ENCODE peak calls at places on chromosomes 1 and 21, in six cellular contexts. D is brain microvascular endothelial cell, X is GM12878, Q is neural crest cell, R is progenitor cell of endocrine pancreas, L is mucosa of descending colon. A is an unnamed sample.

GRCh38 chr21:45488839-45489479 is 53.3 kb downstream of the SLC19A1 start:
- DNase-seq in D (no peak), X (no peak), Q (no peak), L (no peak), R (no peak), A (no peak)

GRCh38 chr1:172851077-172851476 is 192.2 kb downstream of the FASLG start:
- DNase-seq in R (no peak), X (no peak), L (no peak), Q (no peak), D (no peak), A (no peak)

GRCh38 chr1:117570988-117571409 is 34.8 kb upstream of the TENT5C start:
- DNase-seq in X (no peak), R (no peak), L (peak), Q (no peak), D (no peak), A (no peak)

GRCh38 chr1:173202430-173203145 is 4.5 kb downstream of the TNFSF4 start:
- DNase-seq in D (peak), X (no peak), Q (peak), L (no peak), R (no peak), A (peak)

GRCh38 chr1:159994896-159995295 is 36.9 kb downstream of the PIGM start:
- DNase-seq in Q (no peak), R (no peak), D (no peak), X (no peak), L (no peak), A (no peak)

GRCh38 chr1:24850353-24850905 is 79.6 kb downstream of the RUNX3 start:
- DNase-seq in D (peak), R (no peak), X (no peak), L (no peak), Q (no peak), A (no peak)

GRCh38 chr21:45974073-45975016 is 7.2 kb upstream of the COL6A1 start:
- DNase-seq in L (peak), D (peak), Q (no peak), R (no peak), X (no peak), A (peak)

GRCh38 chr1:208065862-208066261 is 154.9 kb upstream of the CD34 start:
- DNase-seq in R (no peak), X (peak), D (no peak), L (no peak), Q (no peak), A (no peak)

GRCh38 chr21:45859041-45859761 is 122.4 kb upstream of the COL6A1 start:
- DNase-seq in D (no peak), R (no peak), X (no peak), L (no peak), Q (no peak), A (no peak)

GRCh38 chr21:33394260-33394659 is 9.0 kb upstream of the IFNGR2 start:
- DNase-seq in Q (no peak), D (no peak), X (no peak), R (no peak), L (no peak), A (no peak)

GRCh38 chr1:218674280-218674773 is 329.2 kb downstream of the TGFB2 start:
- DNase-seq in D (peak), X (no peak), L (no peak), R (peak), Q (peak), A (peak)

GRCh38 chr1:58133562-58133961 is 413.0 kb downstream of the OMA1 start:
- DNase-seq in R (no peak), X (no peak), D (no peak), Q (no peak), L (no peak), A (no peak)

GRCh38 chr1:41046347-41046775 is 24.8 kb upstream of the SLFNL1 start:
- DNase-seq in Q (no peak), L (no peak), D (no peak), X (no peak), R (no peak), A (no peak)

GRCh38 chr21:44853601-44854390 is 19.7 kb downstream of the PTTG1IP start:
- DNase-seq in R (no peak), D (no peak), X (no peak), Q (no peak), L (no peak), A (no peak)

GRCh38 chr1:55310517-55310927 is 95.4 kb upstream of the USP24 start:
- DNase-seq in Q (no peak), X (no peak), L (no peak), R (no peak), D (peak), A (no peak)

GRCh38 chr1:85313888-85314696 is 37.7 kb upstream of the BCL10 start:
- DNase-seq in Q (no peak), R (no peak), D (peak), L (no peak), X (no peak), A (no peak)

GRCh38 chr21:43775795-43776430 is at the start of gene CSTB:
- DNase-seq in L (peak), D (no peak), X (no peak), R (peak), Q (peak), A (peak)

GRCh38 chr1:150006881-150007401 is 3.6 kb downstream of the OTUD7B start:
- DNase-seq in Q (no peak), R (no peak), X (no peak), L (no peak), D (peak), A (no peak)

GRCh38 chr1:168157638-168158037 is 20.9 kb upstream of the GPR161 start:
- DNase-seq in Q (no peak), D (no peak), R (no peak), L (no peak), X (no peak), A (no peak)

GRCh38 chr1:56397811-56398231 is 181.5 kb downstream of the PLPP3 start:
- DNase-seq in D (no peak), X (no peak), L (no peak), Q (no peak), R (no peak), A (no peak)

GRCh38 chr1:55049914-55050278 is 10.5 kb downstream of the PCSK9 start:
- DNase-seq in Q (no peak), D (peak), X (no peak), R (no peak), L (no peak), A (no peak)

GRCh38 chr21:43345746-43346409 is 81.1 kb downstream of the SIK1 start:
- DNase-seq in D (peak), Q (no peak), X (no peak), R (no peak), L (no peak), A (no peak)

GRCh38 chr21:42258150-42258884 is 39.4 kb downstream of the ABCG1 start:
- DNase-seq in X (no peak), Q (peak), R (peak), L (peak), D (peak), A (peak)

GRCh38 chr1:234600418-234601216 is 9.4 kb downstream of the IRF2BP2 start:
- DNase-seq in X (no peak), Q (no peak), L (peak), D (no peak), R (no peak), A (no peak)

DNA sequence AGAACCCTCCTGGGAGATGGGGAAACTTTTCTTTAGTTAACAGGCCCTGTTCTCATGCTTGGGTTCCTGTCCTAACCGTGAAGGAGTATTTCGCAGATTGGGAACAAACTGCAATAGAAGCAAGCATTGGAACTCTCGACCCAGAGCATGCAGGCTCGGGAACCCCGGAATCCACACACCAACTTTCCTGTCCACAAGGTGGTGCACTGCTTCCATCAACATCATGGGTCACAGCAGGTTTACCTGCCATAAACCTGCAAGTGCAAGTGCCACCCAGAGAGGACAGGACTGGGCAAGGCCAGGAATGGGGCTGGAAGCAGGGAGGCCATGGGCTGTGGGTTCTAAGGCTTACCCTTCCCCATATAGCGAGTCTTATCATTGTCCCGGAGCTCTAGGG is 6.9 kb downstream of the ENO1 start:
- DNase-seq in Q (no peak), L (no peak), R (no peak), X (no peak), D (no peak), A (no peak)
- TF ChIP-seq CTCF in Q (peak), L (peak), R (peak), X (peak), D (peak), A (peak)

GRCh38 chr1:79043506-79043905 is 37.0 kb upstream of the ADGRL4 start:
- DNase-seq in Q (no peak), R (no peak), L (no peak), D (no peak), X (no peak), A (no peak)

GRCh38 chr1:79042117-79042516 is 35.6 kb upstream of the ADGRL4 start:
- DNase-seq in X (peak), D (no peak), Q (no peak), L (no peak), R (no peak), A (no peak)

GRCh38 chr1:79042539-79042938 is 36.0 kb upstream of the ADGRL4 start:
- DNase-seq in L (no peak), R (no peak), X (no peak), Q (no peak), D (no peak), A (no peak)

GRCh38 chr1:79041666-79042065 is 35.1 kb upstream of the ADGRL4 start:
- DNase-seq in D (no peak), Q (no peak), X (no peak), L (no peak), R (no peak), A (no peak)

GRCh38 chr1:79044974-79045650 is 38.6 kb upstream of the ADGRL4 start:
- DNase-seq in L (no peak), X (no peak), Q (no peak), D (no peak), R (no peak), A (peak)
- TF ChIP-seq CTCF in L (no peak), X (peak), Q (no peak), D (peak), R (no peak), A (no peak)

GRCh38 chr1:17273096-17273495 is 24.2 kb downstream of the PADI3 start:
- DNase-seq in X (no peak), Q (no peak), L (no peak), R (no peak), D (no peak), A (no peak)

GRCh38 chr1:17272641-17273040 is 23.7 kb downstream of the PADI3 start:
- DNase-seq in L (no peak), R (no peak), X (no peak), Q (no peak), D (no peak), A (no peak)

GRCh38 chr1:17276568-17276967 is 27.7 kb downstream of the PADI3 start:
- DNase-seq in X (no peak), L (no peak), Q (no peak), R (no peak), D (no peak), A (no peak)

GRCh38 chr1:17272066-17272465 is 23.2 kb downstream of the PADI3 start:
- DNase-seq in Q (no peak), D (no peak), L (no peak), X (no peak), R (no peak), A (no peak)

DNA sequence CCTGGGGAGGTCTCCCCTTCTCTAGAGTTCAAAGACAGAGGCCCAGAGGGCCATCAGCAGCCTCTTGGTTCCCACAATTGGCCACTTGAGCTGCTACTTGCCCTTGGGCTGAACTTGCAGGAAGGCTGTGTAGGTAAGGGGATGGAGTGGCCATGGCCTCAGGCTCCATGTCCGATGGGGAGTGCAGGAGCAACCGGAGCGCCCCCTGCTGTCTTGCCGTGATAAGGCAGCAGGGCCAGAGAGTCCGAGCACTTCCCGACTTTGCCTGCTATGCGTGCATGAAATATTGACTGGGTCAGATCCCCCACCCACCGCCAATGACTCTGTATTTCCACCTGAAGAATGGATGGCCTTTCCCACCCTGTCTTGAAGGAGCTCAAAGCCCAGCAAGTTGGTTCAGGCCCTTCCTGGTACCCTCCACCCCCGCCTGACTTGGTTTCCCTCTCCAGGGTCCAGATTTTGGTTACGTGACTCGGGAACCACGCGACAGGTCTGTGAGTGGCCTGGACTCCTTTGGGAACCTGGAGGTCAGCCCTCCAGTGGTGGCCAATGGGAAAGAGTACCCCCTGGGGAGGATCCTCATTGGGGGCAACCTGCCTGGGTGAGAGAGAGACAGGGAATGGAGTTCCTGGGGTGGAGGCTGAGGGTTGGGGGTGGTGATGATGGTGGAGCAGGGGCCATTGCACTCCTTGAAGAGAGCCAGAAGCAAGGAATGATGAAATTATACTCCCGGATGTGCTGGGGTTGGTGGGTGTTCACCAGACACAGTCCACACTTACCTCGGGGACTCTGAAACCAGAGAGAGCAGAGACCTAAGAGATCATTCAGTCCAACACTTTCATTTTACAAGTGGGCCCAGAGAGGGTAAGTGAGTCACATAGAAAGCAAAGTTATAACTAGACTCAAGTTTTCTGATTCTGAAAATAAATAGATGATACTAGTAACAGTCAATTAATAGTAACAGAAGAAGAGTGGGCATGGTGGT is 25.6 kb downstream of the PADI3 start:
- DNase-seq in Q (peak), R (peak), D (peak), X (peak), L (peak), A (peak)
- TF ChIP-seq CTCF in Q (peak), R (peak), D (peak), X (peak), L (peak), A (peak)

DNA sequence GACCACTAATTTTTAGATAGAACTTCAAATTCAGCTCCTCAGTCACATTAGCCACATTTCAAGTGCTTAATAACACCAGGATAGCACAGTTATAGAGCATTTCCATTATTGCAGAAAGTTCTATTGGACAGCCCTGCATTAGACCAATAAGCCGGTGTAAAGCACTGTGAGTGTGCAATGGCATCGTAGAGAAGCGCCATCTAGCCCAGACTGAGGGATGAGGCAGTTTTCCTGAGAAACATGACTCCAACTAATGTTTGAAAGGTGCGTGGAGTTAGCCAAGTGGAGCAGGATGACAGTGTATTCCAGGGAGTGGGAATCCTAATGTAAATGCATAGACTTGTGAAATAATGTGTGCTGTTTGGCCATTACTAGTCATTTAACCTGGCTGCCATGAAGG is 7.7 kb downstream of the RPE65 start:
- DNase-seq in X (no peak), Q (no peak), R (no peak), L (no peak), D (no peak), A (no peak)
- TF ChIP-seq CTCF in X (no peak), Q (no peak), R (no peak), L (no peak), D (no peak), A (no peak)

GRCh38 chr1:153346067-153346723 is 2.4 kb downstream of the PGLYRP4 start:
- DNase-seq in Q (no peak), D (no peak), R (no peak), X (no peak), L (no peak), A (no peak)

GRCh38 chr1:153349363-153350340 is 1.0 kb upstream of the PGLYRP4 start:
- DNase-seq in Q (no peak), R (no peak), X (no peak), L (no peak), D (no peak), A (no peak)

GRCh38 chr1:153347856-153348255 is 785 bp downstream of the PGLYRP4 start:
- DNase-seq in X (no peak), R (no peak), D (no peak), L (no peak), Q (no peak), A (no peak)

GRCh38 chr1:153345187-153346066 is 3.2 kb downstream of the PGLYRP4 start:
- DNase-seq in X (peak), D (no peak), Q (no peak), L (no peak), R (peak), A (no peak)

DNA sequence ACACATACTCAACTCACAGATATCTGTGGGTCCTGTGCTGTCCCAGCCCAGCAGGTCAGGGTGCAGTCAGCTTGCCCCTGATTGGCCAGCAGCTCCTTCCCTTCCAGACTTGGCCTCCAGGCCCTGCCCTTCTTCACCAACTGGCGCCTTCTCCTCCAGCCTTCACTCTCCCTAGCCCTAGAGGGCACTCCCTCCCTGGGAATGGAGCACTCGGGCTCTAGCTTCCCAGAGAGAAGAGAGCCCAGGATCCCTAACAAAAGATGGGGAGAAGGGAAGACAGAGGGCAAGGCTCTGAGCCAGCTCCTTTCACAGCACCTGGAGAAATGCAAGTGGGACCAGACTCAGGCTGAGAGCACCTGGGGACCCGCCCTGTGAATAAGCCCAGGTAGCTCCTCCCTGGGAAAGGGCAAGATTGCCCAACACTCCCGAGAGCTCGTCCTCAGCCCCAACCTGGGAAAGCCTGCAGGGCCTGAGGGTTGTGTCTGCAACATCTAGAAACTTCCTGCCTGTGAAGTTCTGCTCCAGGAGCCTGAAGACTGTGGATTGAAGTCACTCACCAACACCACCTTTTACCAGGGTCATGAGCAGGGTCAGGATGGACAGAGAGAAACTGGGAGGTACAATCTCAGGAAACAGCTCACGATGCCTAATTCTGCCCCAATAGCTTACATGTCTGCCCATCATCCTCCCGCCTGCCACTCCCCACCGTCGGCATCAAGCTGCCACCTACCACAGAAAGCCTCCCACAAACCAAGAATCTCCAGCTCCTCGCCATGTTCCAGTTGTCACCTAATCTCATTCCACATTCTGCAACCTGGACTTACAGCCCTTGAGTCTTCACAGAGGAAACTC is at the start of gene PGLYRP4:
- DNase-seq in D (no peak), L (no peak), Q (no peak), R (no peak), X (no peak), A (no peak)
- TF ChIP-seq CTCF in D (no peak), L (no peak), Q (no peak), R (no peak), X (no peak), A (no peak)

DNA sequence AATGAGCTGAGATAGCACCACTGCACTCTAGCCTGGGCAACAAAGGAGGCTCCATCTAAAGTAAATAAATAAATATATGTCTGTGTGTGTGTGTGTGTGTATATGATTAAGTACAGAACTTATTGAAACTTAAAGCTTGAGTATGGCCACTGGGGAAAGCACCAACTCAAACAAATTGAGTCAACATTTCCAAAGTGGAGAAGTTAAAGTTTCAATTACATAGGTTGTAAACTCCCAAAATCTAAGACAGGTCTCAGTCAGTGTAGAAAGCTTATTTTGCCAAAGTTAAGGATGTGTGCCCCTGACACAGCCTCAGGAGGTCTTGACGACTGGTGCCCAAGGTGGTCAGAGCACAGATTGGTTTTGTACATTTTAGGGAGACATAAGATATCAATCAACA is 458.9 kb upstream of the RGS18 start:
- DNase-seq in L (no peak), D (no peak), R (no peak), X (no peak), Q (no peak), A (no peak)
- TF ChIP-seq CTCF in L (no peak), D (no peak), R (no peak), X (no peak), Q (no peak), A (no peak)

GRCh38 chr1:77134359-77134758 is 84.9 kb downstream of the PIGK start:
- DNase-seq in R (no peak), D (no peak), X (no peak), L (no peak), Q (no peak), A (no peak)

GRCh38 chr1:77139389-77139788 is 79.8 kb downstream of the PIGK start:
- DNase-seq in Q (no peak), R (no peak), L (no peak), X (no peak), D (no peak), A (no peak)

GRCh38 chr1:77133731-77134358 is 85.4 kb downstream of the PIGK start:
- DNase-seq in D (no peak), L (no peak), Q (no peak), R (no peak), X (no peak), A (no peak)
- TF ChIP-seq CTCF in D (no peak), L (no peak), Q (no peak), R (no peak), X (no peak), A (no peak)

GRCh38 chr1:31667065-31667785 is 22.5 kb upstream of the PEF1 start:
- DNase-seq in Q (no peak), R (no peak), L (no peak), X (no peak), D (no peak), A (no peak)

GRCh38 chr1:31668303-31668883 is 23.7 kb upstream of the PEF1 start:
- DNase-seq in L (no peak), Q (no peak), D (no peak), R (no peak), X (no peak), A (no peak)

GRCh38 chr1:31665264-31665878 is 20.7 kb upstream of the PEF1 start:
- DNase-seq in Q (no peak), L (no peak), D (no peak), X (no peak), R (no peak), A (no peak)

GRCh38 chr1:31664528-31664927 is 19.9 kb upstream of the PEF1 start:
- DNase-seq in D (no peak), X (no peak), R (no peak), L (no peak), Q (no peak), A (no peak)

GRCh38 chr1:31666290-31666963 is 21.8 kb upstream of the PEF1 start:
- DNase-seq in L (peak), X (no peak), Q (no peak), D (no peak), R (no peak), A (no peak)
- TF ChIP-seq CTCF in L (no peak), X (no peak), Q (no peak), D (no peak), R (no peak), A (no peak)